ENCODE peak calls at places on chromosomes 2 and 18, in nine cellular contexts. G is left ventricle myocardium inferior, K is progenitor cell of endocrine pancreas, Z is Calu3, B is mucosa of descending colon, L is HFFc6, O is RWPE1, A is BJ, T is astrocyte. Y is an unnamed sample.

GRCh38 chr2:23418490-23418911 is 33.5 kb downstream of the KLHL29 start:
- DNase-seq in G (no peak), K (no peak), Z (no peak), B (no peak), L (peak; percentile 79), O (peak; percentile 55), A (no peak), T (peak; percentile 52), Y (no peak)

GRCh38 chr18:32355896-32356295 is 114.8 kb downstream of the GAREM1 start:
- DNase-seq in G (no peak), K (no peak), Z (no peak), B (no peak), L (no peak), O (no peak), A (peak; percentile 37), T (peak; percentile 79), Y (no peak)

GRCh38 chr2:55403177-55403998 is 16.3 kb downstream of the CCDC88A start:
- DNase-seq in G (no peak), K (no peak), Z (no peak), B (no peak), L (no peak), O (no peak), A (no peak), T (peak; percentile 40), Y (no peak)

GRCh38 chr18:35507192-35507591 is 9.4 kb upstream of the INO80C start:
- DNase-seq in G (no peak), K (no peak), Z (no peak), B (no peak), L (no peak), O (no peak), A (no peak), T (no peak), Y (no peak)

GRCh38 chr2:70123051-70123828 is 36.0 kb downstream of the PCBP1 start:
- DNase-seq in G (peak; percentile 59), K (no peak), Z (no peak), B (no peak), L (peak; percentile 33), O (no peak), A (no peak), T (peak; percentile 51), Y (peak; percentile 46)

GRCh38 chr18:46373131-46373530 is 268.9 kb downstream of the HAUS1 start:
- DNase-seq in G (no peak), K (no peak), Z (no peak), B (no peak), L (no peak), O (no peak), A (no peak), T (no peak), Y (no peak)

GRCh38 chr2:30336978-30337841 is 105.9 kb downstream of the LBH start:
- DNase-seq in G (no peak), K (no peak), Z (no peak), B (peak; percentile 64), L (no peak), O (no peak), A (no peak), T (peak; percentile 9), Y (no peak)

GRCh38 chr2:185875532-185875931 is 136.9 kb downstream of the FSIP2 start:
- DNase-seq in G (no peak), K (no peak), Z (no peak), B (no peak), L (no peak), O (no peak), A (no peak), T (no peak), Y (no peak)

GRCh38 chr2:128293426-128293755 is 25.3 kb downstream of the HS6ST1 start:
- DNase-seq in G (no peak), K (no peak), Z (no peak), B (peak; percentile 21), L (no peak), O (no peak), A (no peak), T (no peak), Y (no peak)

GRCh38 chr18:3170762-3171161 is 49.0 kb downstream of the MYOM1 start:
- DNase-seq in G (no peak), K (no peak), Z (no peak), B (no peak), L (no peak), O (no peak), A (no peak), T (no peak), Y (no peak)

GRCh38 chr2:11681722-11682589 is 12.0 kb upstream of the NTSR2 start:
- DNase-seq in G (no peak), K (peak; percentile 63), Z (peak; percentile 72), B (no peak), L (no peak), O (peak; percentile 83), A (no peak), T (no peak), Y (peak; percentile 59)

GRCh38 chr2:104851236-104852160 is 2.4 kb upstream of the POU3F3 start:
- DNase-seq in G (no peak), K (no peak), Z (no peak), B (no peak), L (no peak), O (no peak), A (no peak), T (no peak), Y (no peak)

GRCh38 chr2:201964011-201964410 is 69.6 kb upstream of the FZD7 start:
- DNase-seq in G (no peak), K (no peak), Z (no peak), B (no peak), L (no peak), O (no peak), A (no peak), T (no peak), Y (no peak)

GRCh38 chr2:137910641-137911040 is 53.6 kb upstream of the HNMT start:
- DNase-seq in G (no peak), K (no peak), Z (no peak), B (no peak), L (peak; percentile 17), O (peak; percentile 18), A (no peak), T (no peak), Y (no peak)

GRCh38 chr2:62587616-62588015 is 81.6 kb upstream of the TMEM17 start:
- DNase-seq in G (no peak), K (no peak), Z (no peak), B (no peak), L (no peak), O (no peak), A (no peak), T (no peak), Y (no peak)

GRCh38 chr2:239116456-239117246 is 268.8 kb downstream of the TWIST2 start:
- DNase-seq in G (no peak), K (no peak), Z (no peak), B (no peak), L (no peak), O (peak; percentile 85), A (no peak), T (peak; percentile 45), Y (no peak)

GRCh38 chr18:46649071-46649862 is 7.8 kb downstream of the LOXHD1 start:
- DNase-seq in G (no peak), K (no peak), Z (no peak), B (no peak), L (no peak), O (no peak), A (no peak), T (no peak), Y (no peak)

DNA sequence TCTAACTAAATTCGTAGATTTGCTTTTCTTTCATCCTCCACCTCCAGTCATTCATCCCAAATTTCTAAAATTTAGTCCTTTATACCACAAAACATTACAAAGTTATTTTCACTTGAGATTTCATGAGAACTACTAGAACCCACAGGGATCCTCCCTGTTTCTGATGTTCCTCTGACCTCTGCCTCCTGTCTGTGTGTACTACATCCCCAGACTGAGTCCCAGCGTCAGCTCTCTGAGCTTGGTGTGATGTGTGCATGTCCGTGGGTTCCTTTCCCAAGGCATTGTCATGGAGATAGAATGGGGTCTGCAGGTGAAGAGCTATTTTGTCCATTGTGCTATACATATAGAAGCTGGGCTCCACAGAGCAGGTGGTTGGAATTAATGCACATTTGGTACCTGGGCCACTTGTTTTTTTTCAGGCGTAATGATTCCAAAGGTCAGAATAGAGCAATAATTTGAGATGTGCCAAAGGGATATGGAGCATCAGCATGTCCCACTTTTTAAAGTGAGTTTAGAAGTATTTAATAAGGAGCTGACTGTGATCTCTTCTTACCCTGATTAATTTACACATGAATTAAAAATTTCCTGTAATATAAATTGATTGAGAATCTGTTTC is 151.2 kb upstream of the BOD1L2 start:
- DNase-seq in G (no peak), K (no peak), Z (no peak), B (no peak), L (no peak), O (no peak), A (no peak), T (no peak), Y (no peak)
- TF ChIP-seq CTCF in G (no peak), K (peak; percentile 17), Z (no peak), B (no peak), L (no peak), O (no peak), A (no peak), T (no peak), Y (peak; percentile 29)

DNA sequence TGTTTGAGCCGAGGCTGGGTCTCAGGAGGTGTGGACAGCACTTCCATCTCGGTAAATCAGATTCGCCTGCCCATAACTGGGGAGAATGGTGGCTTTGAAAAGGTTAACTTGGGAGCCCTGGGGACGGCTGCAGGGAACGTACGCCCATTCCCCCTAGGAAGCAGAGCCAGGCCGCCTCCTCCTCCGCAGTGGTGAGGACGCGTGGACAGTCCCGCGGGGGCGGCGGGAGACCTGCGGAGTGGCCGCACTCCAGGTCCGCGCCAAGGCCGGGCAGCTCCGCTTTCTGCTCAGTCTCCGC is 845 bp upstream of the MYCN start:
- DNase-seq in G (peak; percentile 66), K (no peak), Z (no peak), B (peak; percentile 62), L (no peak), O (peak; percentile 64), A (no peak), T (no peak), Y (no peak)
- TF ChIP-seq CTCF in G (peak; percentile 89), K (no peak), Z (no peak), B (peak; percentile 72), L (no peak), O (peak; percentile 71), A (no peak), T (peak; percentile 29), Y (no peak)

DNA sequence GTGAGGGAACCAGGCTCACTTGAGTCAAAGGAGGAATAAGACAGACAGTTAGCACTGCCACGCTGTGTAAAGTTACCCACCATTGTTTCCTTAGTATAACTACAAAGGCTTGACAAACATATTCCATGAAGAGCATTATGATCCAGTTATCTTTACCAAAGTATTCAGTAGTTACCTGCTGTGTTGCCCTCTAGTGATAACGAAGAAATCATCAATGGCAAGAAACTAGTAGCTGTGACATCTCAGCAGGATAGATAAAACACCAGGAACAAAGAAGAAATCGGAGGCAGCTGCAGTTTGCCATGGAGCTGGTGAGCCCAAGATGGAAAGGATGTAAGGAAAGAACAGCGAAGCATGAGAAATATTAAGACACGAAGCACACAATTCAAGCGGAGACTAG is 215.3 kb upstream of the FSHR start:
- DNase-seq in G (no peak), K (no peak), Z (no peak), B (no peak), L (no peak), O (no peak), A (no peak), T (no peak), Y (no peak)
- TF ChIP-seq CTCF in G (no peak), K (no peak), Z (no peak), B (no peak), L (no peak), O (no peak), A (no peak), T (no peak), Y (no peak)

DNA sequence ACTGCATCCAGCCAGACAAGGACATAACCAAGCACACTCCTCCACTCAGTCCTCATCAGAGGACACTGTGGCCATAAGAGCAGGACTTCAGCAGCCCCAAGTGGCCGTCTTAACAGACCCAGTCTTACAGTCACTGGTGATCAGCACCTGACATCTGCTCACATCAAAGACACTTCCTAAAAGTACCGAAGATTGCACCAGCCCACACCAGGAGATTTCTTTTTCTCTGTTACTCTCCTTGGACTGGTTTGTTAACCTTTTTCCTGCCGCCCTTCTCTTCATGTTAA is 44.1 kb downstream of the MRPS5 start:
- DNase-seq in G (no peak), K (no peak), Z (no peak), B (no peak), L (no peak), O (no peak), A (no peak), T (no peak), Y (no peak)
- TF ChIP-seq CTCF in G (no peak), K (no peak), Z (no peak), B (no peak), L (no peak), O (no peak), A (no peak), T (no peak), Y (no peak)